ENCODE peak calls at places on chromosome 3, in six cellular contexts. S is cardiac muscle cell; K is ascending aorta; Z is tibial artery; G is lower lobe of right lung; O is CD8-positive, alpha-beta memory T cell. H is an unnamed sample. For H3K4me1, the result is how much of the 10 kb centered on the place peaks cover.

GRCh38 chr3:55951371-55951770 is 464.3 kb upstream of the WNT5A start:
- DNase-seq in S (no peak), K (no peak), Z (no peak), G (no peak), O (no peak), H (no peak)

GRCh38 chr3:147373301-147373700 is 33.0 kb downstream of the ZIC4 start:
- DNase-seq in S (no peak), K (no peak), Z (no peak), G (no peak), O (no peak), H (no peak)

GRCh38 chr3:123568034-123568433 is 16.8 kb downstream of the HACD2 start:
- DNase-seq in S (no peak), K (no peak), Z (no peak), G (no peak), O (no peak), H (no peak)

GRCh38 chr3:65811050-65811766 is 227.5 kb downstream of the MAGI1 start:
- DNase-seq in S (peak), K (no peak), Z (peak), G (no peak), O (no peak), H (no peak)

GRCh38 chr3:5188419-5189405 is 1.2 kb downstream of the EDEM1 start:
- DNase-seq in S (peak), K (no peak), Z (no peak), G (peak), O (peak), H (no peak)

GRCh38 chr3:95629802-95630201 is 1184.6 kb upstream of the EPHA6 start:
- DNase-seq in S (no peak), K (no peak), Z (no peak), G (no peak), O (no peak), H (no peak)

GRCh38 chr3:53113293-53114010 is 16.8 kb downstream of the RFT1 start:
- DNase-seq in S (no peak), K (no peak), Z (no peak), G (no peak), O (peak), H (no peak)

GRCh38 chr3:170204023-170204472 is 18.2 kb upstream of the PRKCI start:
- DNase-seq in S (no peak), K (no peak), Z (no peak), G (no peak), O (no peak), H (no peak)

GRCh38 chr3:12583280-12583679 is 26.4 kb downstream of the MKRN2 start:
- DNase-seq in S (no peak), K (no peak), Z (no peak), G (no peak), O (no peak), H (no peak)

GRCh38 chr3:157530637-157531300 is 27.6 kb upstream of the VEPH1 start:
- DNase-seq in S (peak), K (no peak), Z (no peak), G (no peak), O (no peak), H (no peak)

GRCh38 chr3:43641306-43642114 is 19.7 kb upstream of the ANO10 start:
- DNase-seq in S (no peak), K (no peak), Z (no peak), G (no peak), O (no peak), H (no peak)

GRCh38 chr3:111577798-111578685 is 17.1 kb downstream of the ZBED2 start:
- DNase-seq in S (peak), K (no peak), Z (no peak), G (no peak), O (peak), H (peak)

GRCh38 chr3:142963266-142964149 is at the start of gene PAQR9:
- DNase-seq in S (peak), K (no peak), Z (no peak), G (no peak), O (no peak), H (no peak)

GRCh38 chr3:101779808-101780366 is 876 bp downstream of the NXPE3 start:
- DNase-seq in S (peak), K (no peak), Z (no peak), G (no peak), O (no peak), H (no peak)

GRCh38 chr3:107263269-107264021 is 113.8 kb upstream of the CCDC54 start:
- DNase-seq in S (peak), K (no peak), Z (no peak), G (no peak), O (no peak), H (no peak)

GRCh38 chr3:111539351-111540331 is 2.4 kb upstream of the CD96 start:
- DNase-seq in S (peak), K (no peak), Z (no peak), G (peak), O (peak), H (peak)

GRCh38 chr3:149007567-149008257 is 16.4 kb downstream of the GYG1 start:
- DNase-seq in S (no peak), K (no peak), Z (no peak), G (no peak), O (no peak), H (no peak)

GRCh38 chr3:99315896-99316295 is 322.5 kb upstream of the COL8A1 start:
- DNase-seq in S (no peak), K (no peak), Z (no peak), G (no peak), O (no peak), H (no peak)

GRCh38 chr3:184228376-184229137 is 828 bp upstream of the VWA5B2 start:
- DNase-seq in S (no peak), K (no peak), Z (no peak), G (no peak), O (no peak), H (no peak)

GRCh38 chr3:32817561-32818430 is at the start of gene TRIM71:
- DNase-seq in S (no peak), K (no peak), Z (no peak), G (no peak), O (no peak), H (no peak)

GRCh38 chr3:12993623-12994356 is 79.4 kb downstream of the IQSEC1 start:
- DNase-seq in S (no peak), K (no peak), Z (no peak), G (peak), O (no peak), H (no peak)

GRCh38 chr3:138043266-138044029 is 33.5 kb downstream of the CLDN18 start:
- DNase-seq in S (peak), K (no peak), Z (no peak), G (no peak), O (no peak), H (no peak)

GRCh38 chr3:110362756-110363155 is 708.9 kb upstream of the NECTIN3 start:
- DNase-seq in S (peak), K (no peak), Z (no peak), G (no peak), O (no peak), H (no peak)

GRCh38 chr3:187036394-187036793 is 102.9 kb downstream of the RPL39L start:
- DNase-seq in S (no peak), K (no peak), Z (no peak), G (no peak), O (no peak), H (no peak)

GRCh38 chr3:46442591-46443530 is 21.8 kb downstream of the LTF start:
- DNase-seq in S (no peak), K (no peak), Z (no peak), G (no peak), O (peak), H (no peak)

GRCh38 chr3:51354766-51355615 is 30.1 kb upstream of the MANF start:
- DNase-seq in S (no peak), K (no peak), Z (no peak), G (no peak), O (no peak), H (no peak)

DNA sequence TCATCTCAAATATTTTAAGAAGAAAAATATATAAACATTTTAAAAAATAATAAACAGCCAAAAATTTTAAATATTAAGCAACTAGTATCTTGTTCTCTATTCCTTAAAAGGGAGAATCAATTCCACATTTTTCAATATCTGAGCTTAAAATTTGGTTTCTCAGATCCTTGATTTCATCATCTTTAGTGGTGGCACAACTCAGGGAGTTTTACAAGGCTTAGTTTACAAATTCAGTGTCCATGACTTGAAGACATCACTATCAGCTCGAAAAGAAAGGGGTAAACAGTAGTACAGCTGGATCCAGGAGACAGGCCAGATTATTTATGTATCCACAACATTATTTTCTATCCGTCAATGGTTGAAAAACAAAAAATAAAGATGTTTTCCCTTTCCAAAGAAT is 11.6 kb downstream of the IGF2BP2 start:
- DNase-seq in S (peak), K (no peak), Z (no peak), G (no peak), O (no peak), H (no peak)
- H3K27ac ChIP-seq in S (peak), K (no peak), Z (no peak), G (no peak), O (peak), H (no peak)

GRCh38 chr3:10998542-10998941 is 6.0 kb downstream of the SLC6A1 start:
- DNase-seq in S (no peak), K (no peak), Z (no peak), G (no peak), O (no peak), H (no peak)

GRCh38 chr3:10995871-10996270 is 3.3 kb downstream of the SLC6A1 start:
- DNase-seq in S (no peak), K (no peak), Z (no peak), G (no peak), O (no peak), H (no peak)

GRCh38 chr3:10994311-10994710 is 1.8 kb downstream of the SLC6A1 start:
- DNase-seq in S (no peak), K (no peak), Z (no peak), G (no peak), O (no peak), H (no peak)

GRCh38 chr3:10997196-10997595 is 4.6 kb downstream of the SLC6A1 start:
- DNase-seq in S (no peak), K (no peak), Z (no peak), G (no peak), O (no peak), H (no peak)

DNA sequence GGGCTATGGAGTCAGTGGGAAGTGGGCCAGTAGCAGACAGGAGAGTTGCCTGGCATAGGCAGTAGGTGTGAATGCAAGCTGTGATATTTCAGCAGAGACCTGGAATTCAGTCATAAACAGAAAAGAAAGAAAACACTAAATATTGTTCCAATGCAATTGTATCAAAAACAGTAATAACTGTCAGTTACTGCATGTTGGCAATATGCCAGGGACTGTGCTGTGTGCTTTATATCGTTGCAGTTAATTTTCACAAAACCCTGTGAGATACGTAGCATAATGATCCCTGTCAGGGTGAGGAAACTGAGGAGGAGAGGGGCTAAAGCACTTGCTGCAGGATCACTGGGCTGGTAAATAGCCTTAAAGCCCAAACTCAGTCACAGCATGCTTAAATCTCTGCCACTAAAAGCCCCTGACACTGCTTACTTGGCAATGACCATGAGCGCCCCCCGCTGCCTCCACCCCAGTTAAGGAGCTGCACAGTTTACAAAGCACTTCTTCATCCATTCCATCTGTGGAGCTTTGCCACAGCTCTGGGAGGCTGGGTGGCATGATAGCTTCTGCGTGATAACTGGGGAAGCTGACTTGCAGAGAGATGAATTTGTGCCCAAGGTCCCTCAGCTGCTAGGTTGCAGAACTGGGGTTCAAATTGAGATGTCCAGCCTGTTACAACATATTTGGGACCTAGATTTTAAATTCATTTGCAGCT is 4.0 kb downstream of the SLC6A1 start:
- DNase-seq in S (no peak), K (no peak), Z (no peak), G (no peak), O (no peak), H (no peak)
- H3K4me1 ChIP-seq in S (under half), K (under half), Z (under half), G (under half), O (under half), H (under half)

GRCh38 chr3:14473411-14473891 is 66.7 kb downstream of the GRIP2 start:
- DNase-seq in S (no peak), K (no peak), Z (no peak), G (no peak), O (no peak), H (no peak)

GRCh38 chr3:14477311-14477935 is 62.7 kb downstream of the GRIP2 start:
- DNase-seq in S (no peak), K (no peak), Z (no peak), G (peak), O (no peak), H (no peak)

GRCh38 chr3:14476583-14477265 is 63.4 kb downstream of the GRIP2 start:
- DNase-seq in S (no peak), K (no peak), Z (no peak), G (peak), O (no peak), H (no peak)

GRCh38 chr3:14474363-14475081 is 65.6 kb downstream of the GRIP2 start:
- DNase-seq in S (no peak), K (no peak), Z (no peak), G (no peak), O (no peak), H (no peak)

GRCh38 chr3:14475601-14476000 is 64.5 kb downstream of the GRIP2 start:
- DNase-seq in S (no peak), K (no peak), Z (no peak), G (no peak), O (no peak), H (no peak)
- H3K27ac ChIP-seq in S (no peak), K (no peak), Z (no peak), G (no peak), O (no peak), H (no peak)

GRCh38 chr3:119669906-119670570 is 7.2 kb downstream of the COX17 start:
- DNase-seq in S (peak), K (no peak), Z (no peak), G (no peak), O (no peak), H (no peak)
- H3K4me1 ChIP-seq in S (half or more), K (under half), Z (under half), G (under half), O (under half), H (under half)

DNA sequence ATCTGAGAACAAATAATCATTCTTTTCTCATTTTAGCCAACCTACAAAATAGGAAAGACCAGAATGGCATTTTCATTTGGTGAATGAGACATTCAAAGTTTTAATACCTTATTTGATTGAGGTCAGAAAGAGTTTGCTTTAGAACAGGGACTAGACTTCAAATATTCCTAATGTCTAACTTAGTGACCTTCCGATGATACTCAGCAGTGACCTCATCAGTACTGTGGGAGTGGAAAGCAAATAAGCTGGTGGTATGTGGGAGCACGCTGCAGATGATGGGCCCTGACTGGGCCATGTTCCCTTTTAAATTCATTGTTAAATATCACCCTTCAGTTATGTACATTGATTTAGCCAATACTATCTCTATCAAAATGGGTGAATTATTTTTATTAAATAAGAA is 223.3 kb downstream of the P3H2 start:
- DNase-seq in S (no peak), K (no peak), Z (no peak), G (no peak), O (no peak), H (no peak)
- H3K27ac ChIP-seq in S (no peak), K (no peak), Z (no peak), G (no peak), O (no peak), H (no peak)

GRCh38 chr3:59559721-59560514 is 510.1 kb upstream of the CFAP20DC start:
- DNase-seq in S (peak), K (no peak), Z (no peak), G (no peak), O (no peak), H (no peak)

GRCh38 chr3:59558906-59559720 is 509.3 kb upstream of the CFAP20DC start:
- DNase-seq in S (no peak), K (no peak), Z (no peak), G (no peak), O (no peak), H (no peak)

GRCh38 chr3:59563966-59564365 is 514.1 kb upstream of the CFAP20DC start:
- DNase-seq in S (peak), K (no peak), Z (no peak), G (no peak), O (no peak), H (no peak)

GRCh38 chr3:59566481-59566975 is 516.7 kb upstream of the CFAP20DC start:
- DNase-seq in S (no peak), K (no peak), Z (no peak), G (no peak), O (no peak), H (no peak)

DNA sequence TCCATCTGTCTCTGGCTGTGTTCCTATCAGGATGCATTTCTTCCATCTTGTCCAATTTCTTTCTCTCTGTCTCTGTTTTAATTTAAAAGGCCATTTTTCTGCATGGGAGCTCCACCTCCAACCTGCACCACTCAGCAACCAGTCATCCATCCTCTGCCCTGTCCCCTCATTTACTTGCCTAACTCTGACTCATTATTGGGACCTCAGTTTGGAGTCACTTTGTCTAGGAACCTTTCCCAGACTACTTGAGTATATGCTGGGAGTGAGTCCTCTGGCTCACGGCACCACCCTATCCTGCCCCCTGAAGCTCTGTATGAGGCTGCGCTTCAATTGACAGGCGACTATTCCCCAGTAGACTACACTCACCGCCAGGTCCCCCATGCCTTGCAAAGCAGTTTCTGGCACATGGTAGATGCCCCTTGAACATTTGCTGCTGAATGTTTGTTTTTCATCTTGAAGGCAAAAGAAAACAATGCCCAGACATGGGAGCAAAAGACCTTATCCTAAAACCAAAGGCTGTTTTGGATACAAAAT is 513.3 kb upstream of the CFAP20DC start:
- DNase-seq in S (no peak), K (no peak), Z (no peak), G (no peak), O (no peak), H (no peak)
- H3K4me1 ChIP-seq in S (under half), K (under half), Z (under half), G (under half), O (under half), H (under half)

DNA sequence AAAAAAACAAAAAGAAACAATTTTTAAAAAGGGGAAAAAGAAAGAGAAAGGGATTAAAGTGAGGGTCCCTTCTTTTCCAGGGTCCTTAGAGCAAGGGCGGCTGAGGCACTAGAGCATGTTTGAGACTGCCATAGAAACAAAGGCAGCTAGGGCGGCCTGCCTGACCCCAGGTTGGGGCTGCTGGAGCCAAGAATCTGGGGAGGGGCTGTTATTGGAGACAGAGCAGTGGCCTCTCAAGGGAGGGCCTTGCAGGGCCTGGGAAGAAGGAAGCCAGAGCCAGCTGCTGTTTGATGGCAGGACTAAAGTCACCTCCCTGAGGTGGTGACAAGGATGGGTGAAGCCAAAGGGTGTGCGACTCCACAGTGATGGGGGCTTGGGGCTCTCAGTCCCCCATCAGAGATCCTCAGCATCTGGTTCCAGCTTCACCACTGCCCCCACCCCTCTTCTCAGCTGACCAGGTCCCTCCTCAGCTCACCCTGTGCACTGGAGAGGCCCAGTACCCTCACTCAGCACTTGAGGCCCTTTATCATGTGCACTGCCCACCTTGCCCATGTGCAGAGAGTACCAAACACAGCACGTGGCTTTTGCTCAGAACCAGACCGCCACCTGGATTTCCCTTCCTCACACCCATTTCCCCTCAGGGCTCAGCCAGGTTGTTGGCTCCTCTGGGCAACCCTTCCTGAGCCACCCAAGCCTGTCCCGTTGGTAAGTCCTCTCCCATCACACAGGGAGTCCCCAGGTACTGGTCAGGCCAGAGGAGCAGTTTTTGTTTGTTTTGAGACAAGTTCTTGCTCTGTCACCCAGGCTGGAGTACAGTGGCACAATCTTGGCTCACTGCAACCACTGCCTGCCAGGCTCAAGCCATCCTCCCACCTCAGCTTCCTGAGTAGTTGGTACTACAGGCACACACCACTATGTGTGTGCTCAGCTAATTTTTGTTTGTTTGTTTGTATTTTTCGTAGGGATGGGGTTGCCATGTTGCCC is 1.7 kb downstream of the TMEM89 start:
- DNase-seq in S (no peak), K (no peak), Z (no peak), G (no peak), O (no peak), H (no peak)
- H3K27ac ChIP-seq in S (no peak), K (peak), Z (peak), G (no peak), O (no peak), H (no peak)

GRCh38 chr3:15303728-15304127 is 28.7 kb downstream of the SH3BP5 start:
- DNase-seq in S (no peak), K (no peak), Z (peak), G (no peak), O (no peak), H (no peak)
- H3K4me1 ChIP-seq in S (under half), K (under half), Z (under half), G (half or more), O (half or more), H (under half)